ENCODE peak calls at places on chromosomes 13 and 19, in nine cellular contexts. V is stomach, K is ovary, J is uterus, T is heart left ventricle, I is H1, H is tibial nerve, O is upper lobe of left lung, P is breast epithelium. Z is an unnamed sample.

GRCh38 chr19:56112313-56112709 is 8.8 kb downstream of the ZNF787 start:
- DNase-seq in V (no peak), K (no peak), J (no peak), T (no peak), I (no peak), H (no peak), O (no peak), P (no peak), Z (no peak)

GRCh38 chr19:48963371-48964204 is 1.5 kb upstream of the FTL start:
- DNase-seq in V (peak), K (peak), J (peak), T (peak), I (peak), H (peak), O (peak), P (peak), Z (peak)

GRCh38 chr13:94620286-94620896 is 18.7 kb downstream of the GPR180 start:
- DNase-seq in V (no peak), K (no peak), J (no peak), T (no peak), I (no peak), H (no peak), O (no peak), P (no peak), Z (no peak)

GRCh38 chr13:32023698-32024097 is 7.9 kb upstream of the FRY start:
- DNase-seq in V (no peak), K (no peak), J (no peak), T (no peak), I (no peak), H (no peak), O (no peak), P (no peak), Z (no peak)

GRCh38 chr19:480016-480855 is 16.1 kb upstream of the MADCAM1 start:
- DNase-seq in V (peak), K (peak), J (peak), T (peak), I (no peak), H (peak), O (peak), P (peak), Z (peak)

GRCh38 chr19:14381689-14382474 is 638 bp downstream of the ADGRE5 start:
- DNase-seq in V (peak), K (no peak), J (peak), T (no peak), I (no peak), H (peak), O (no peak), P (no peak), Z (no peak)

GRCh38 chr19:41195675-41196497 is 2.9 kb downstream of the CYP2S1 start:
- DNase-seq in V (no peak), K (no peak), J (no peak), T (no peak), I (no peak), H (no peak), O (no peak), P (no peak), Z (no peak)

GRCh38 chr13:99027260-99027659 is 49.4 kb upstream of the DOCK9 start:
- DNase-seq in V (no peak), K (no peak), J (no peak), T (no peak), I (no peak), H (no peak), O (no peak), P (no peak), Z (no peak)

GRCh38 chr13:43357435-43358065 is 334.2 kb downstream of the DNAJC15 start:
- DNase-seq in V (no peak), K (peak), J (no peak), T (no peak), I (no peak), H (no peak), O (no peak), P (no peak), Z (no peak)

GRCh38 chr19:17088552-17088951 is 13.0 kb downstream of the MYO9B start:
- DNase-seq in V (no peak), K (no peak), J (no peak), T (no peak), I (no peak), H (no peak), O (no peak), P (no peak), Z (no peak)

GRCh38 chr19:17086811-17087210 is 11.2 kb downstream of the MYO9B start:
- DNase-seq in V (no peak), K (no peak), J (no peak), T (no peak), I (no peak), H (no peak), O (no peak), P (no peak), Z (no peak)

GRCh38 chr19:17091758-17092333 is 16.3 kb downstream of the MYO9B start:
- DNase-seq in V (peak), K (no peak), J (no peak), T (peak), I (no peak), H (no peak), O (peak), P (no peak), Z (no peak)

GRCh38 chr19:17090501-17091074 is 15.0 kb downstream of the MYO9B start:
- DNase-seq in V (no peak), K (no peak), J (no peak), T (no peak), I (no peak), H (no peak), O (no peak), P (no peak), Z (no peak)

DNA sequence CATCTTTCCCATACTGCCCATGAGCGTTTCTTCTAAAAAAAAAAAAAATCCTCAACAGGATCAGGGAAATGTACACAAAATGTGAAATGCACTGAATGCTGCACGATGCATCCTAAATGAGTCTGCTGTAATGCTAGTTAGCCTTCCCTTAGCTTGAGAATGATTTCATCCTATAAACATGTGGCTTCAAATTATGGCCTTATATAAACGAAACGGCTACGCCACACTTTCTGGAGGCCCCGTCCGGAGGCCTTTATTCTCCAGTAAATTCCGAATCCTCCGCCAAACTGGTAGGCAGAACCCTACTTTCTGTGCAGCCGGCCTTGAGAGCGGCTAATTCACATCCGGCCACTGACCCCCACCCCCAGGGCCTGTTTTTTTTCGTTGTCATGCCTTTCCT is 13.7 kb downstream of the MYO9B start:
- DNase-seq in V (no peak), K (no peak), J (peak), T (no peak), I (no peak), H (no peak), O (no peak), P (no peak), Z (no peak)
- H3K4me3 ChIP-seq in V (no peak), K (no peak), J (no peak), T (no peak), I (no peak), H (peak), O (no peak), P (no peak), Z (no peak)

DNA sequence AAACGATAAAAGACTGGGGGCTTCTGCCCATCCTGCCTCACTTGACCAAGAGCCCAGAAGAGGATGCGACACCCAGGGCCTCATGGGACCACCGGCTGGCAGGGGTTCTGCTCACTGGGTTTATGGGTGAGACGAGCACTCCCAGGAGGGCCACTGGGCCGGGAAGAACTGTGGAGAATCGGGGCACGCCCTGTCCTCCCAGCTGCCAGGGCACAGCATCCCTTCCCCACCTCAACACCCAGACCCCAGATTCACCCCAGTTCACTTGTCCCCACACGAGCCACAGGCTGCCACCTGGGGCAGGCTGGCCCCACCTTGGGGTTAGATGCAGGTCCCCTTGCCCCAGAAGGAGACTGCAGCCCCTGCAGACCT is 4.7 kb upstream of the F10 start:
- DNase-seq in V (peak), K (no peak), J (no peak), T (no peak), I (no peak), H (no peak), O (peak), P (no peak), Z (peak)
- TF ChIP-seq POLR2A in V (no peak), K (no peak), J (no peak), T (no peak), I (no peak), H (no peak), O (no peak), P (no peak), Z (no peak)

GRCh38 chr19:32748948-32749347 is 29.4 kb downstream of the TDRD12 start:
- DNase-seq in V (no peak), K (no peak), J (no peak), T (no peak), I (no peak), H (no peak), O (no peak), P (no peak), Z (no peak)

GRCh38 chr19:32749361-32749760 is 29.8 kb downstream of the TDRD12 start:
- DNase-seq in V (no peak), K (no peak), J (no peak), T (no peak), I (no peak), H (no peak), O (no peak), P (no peak), Z (no peak)

GRCh38 chr19:32748497-32748896 is 28.9 kb downstream of the TDRD12 start:
- DNase-seq in V (no peak), K (no peak), J (no peak), T (no peak), I (no peak), H (no peak), O (no peak), P (no peak), Z (no peak)

GRCh38 chr19:32751066-32751465 is 31.5 kb downstream of the TDRD12 start:
- DNase-seq in V (no peak), K (no peak), J (no peak), T (no peak), I (no peak), H (no peak), O (no peak), P (no peak), Z (no peak)

DNA sequence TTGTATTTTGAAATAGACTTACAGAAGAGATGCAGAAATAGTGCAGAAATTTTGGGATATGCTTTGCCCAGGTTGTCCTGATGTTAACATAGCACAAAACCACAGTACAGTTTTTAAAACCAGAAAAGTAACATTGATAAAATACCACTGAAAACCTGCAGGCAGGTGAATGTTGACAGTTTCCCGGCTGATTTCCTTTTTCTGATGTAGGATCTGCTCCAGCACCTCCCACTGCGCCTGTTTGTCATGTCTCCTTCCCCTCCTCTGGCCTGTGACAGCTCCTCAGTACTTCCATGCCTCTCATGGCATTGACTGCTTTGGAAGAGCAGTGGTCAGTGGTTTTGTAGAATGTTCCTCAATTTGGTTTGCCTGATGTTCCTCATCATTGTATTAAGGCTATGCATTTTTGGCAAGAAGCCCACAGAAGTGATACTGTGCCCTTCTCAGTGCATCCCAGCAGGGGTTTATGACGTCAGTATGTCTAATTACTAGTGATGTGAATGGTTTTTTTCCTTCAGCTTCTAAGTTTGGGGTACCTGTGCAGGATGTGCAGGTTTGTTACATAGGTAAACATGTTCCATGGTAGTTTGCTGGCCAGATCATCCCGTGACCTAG is 31.0 kb downstream of the TDRD12 start:
- DNase-seq in V (no peak), K (no peak), J (no peak), T (no peak), I (no peak), H (no peak), O (no peak), P (no peak), Z (no peak)
- H3K4me3 ChIP-seq in V (no peak), K (no peak), J (no peak), T (no peak), I (no peak), H (no peak), O (no peak), P (no peak), Z (no peak)

DNA sequence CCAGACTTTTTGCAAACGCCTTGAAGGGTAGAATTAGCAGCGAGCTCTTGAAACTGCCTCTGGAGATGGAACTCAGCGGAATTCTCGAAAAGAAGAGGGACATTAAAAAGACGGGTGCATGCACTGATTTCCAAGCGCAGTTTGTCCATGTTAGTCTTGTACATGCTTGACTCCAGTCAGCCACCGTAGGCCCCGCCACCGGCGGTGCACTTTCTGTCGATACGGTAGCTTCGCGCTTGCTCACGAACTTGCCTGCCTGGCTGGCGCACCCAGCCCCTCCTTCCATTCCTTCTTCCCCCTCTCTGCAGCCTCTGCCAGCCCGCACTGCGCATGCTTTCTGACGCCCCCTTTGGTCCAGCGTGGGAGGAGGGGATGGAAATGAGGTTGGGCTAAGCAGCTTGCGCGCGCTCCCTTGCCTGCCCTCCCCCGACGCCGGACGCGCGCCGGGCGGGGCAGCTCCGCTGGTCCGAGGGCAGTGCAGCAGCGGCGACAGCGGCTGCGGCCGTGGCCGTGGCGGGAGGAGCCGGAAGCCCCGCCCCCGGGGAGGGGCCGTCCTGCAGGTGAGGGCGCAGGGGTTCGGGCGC is at the start of gene ZNF575:
- DNase-seq in V (peak), K (peak), J (peak), T (peak), I (peak), H (peak), O (peak), P (peak), Z (peak)
- TF ChIP-seq POLR2A in V (no peak), K (no peak), J (no peak), T (no peak), I (no peak), H (peak), O (peak), P (no peak), Z (no peak)

GRCh38 chr13:83987394-83987793 is 105.1 kb upstream of the SLITRK1 start:
- DNase-seq in V (no peak), K (no peak), J (no peak), T (no peak), I (no peak), H (no peak), O (no peak), P (no peak), Z (no peak)
- H3K4me3 ChIP-seq in V (no peak), K (no peak), J (no peak), T (no peak), I (no peak), H (no peak), O (no peak), P (no peak), Z (no peak)

Z was measured in gastrocnemius medialis.